ENCODE peak calls at places on chromosome 1, in ten cellular contexts. M is ELR; P is transverse colon; K is tibial nerve; H is effector memory CD8-positive, alpha-beta T cell; E is NCI-H1930; J is lower leg skin; B is endothelial cell; L is foreskin fibroblast; F is ACHN. O is an unnamed sample.

GRCh38 chr1:215830221-215830620 is 263.1 kb downstream of the KCTD3 start:
- DNase-seq in M (no peak), P (no peak), K (no peak), H (no peak), E (no peak), J (no peak), B (no peak), L (no peak), F (no peak), O (no peak)

GRCh38 chr1:168933143-168933840 is 173.2 kb upstream of the ATP1B1 start:
- DNase-seq in M (no peak), P (no peak), K (no peak), H (no peak), E (no peak), J (no peak), B (no peak), L (no peak), F (no peak), O (no peak)

GRCh38 chr1:85283475-85284199 is 7.2 kb upstream of the BCL10 start:
- DNase-seq in M (no peak), P (peak), K (no peak), H (no peak), E (no peak), J (no peak), B (no peak), L (no peak), F (no peak), O (peak)

GRCh38 chr1:64122588-64122987 is 80.8 kb upstream of the UBE2U start:
- DNase-seq in M (no peak), P (no peak), K (no peak), H (no peak), E (no peak), J (no peak), B (no peak), L (peak), F (no peak), O (no peak)

GRCh38 chr1:37866491-37866890 is 7.1 kb upstream of the MTF1 start:
- DNase-seq in M (no peak), P (no peak), K (no peak), H (no peak), E (no peak), J (no peak), B (no peak), L (no peak), F (no peak), O (no peak)

GRCh38 chr1:154344977-154345837 is 19.9 kb downstream of the ATP8B2 start:
- DNase-seq in M (peak), P (peak), K (no peak), H (peak), E (peak), J (no peak), B (peak), L (peak), F (peak), O (no peak)

GRCh38 chr1:119878171-119878570 is 18.1 kb downstream of the ADAM30 start:
- DNase-seq in M (no peak), P (no peak), K (no peak), H (no peak), E (no peak), J (no peak), B (no peak), L (no peak), F (no peak), O (no peak)

GRCh38 chr1:248775496-248775895 is 19.9 kb upstream of the LYPD8 start:
- DNase-seq in M (no peak), P (no peak), K (no peak), H (no peak), E (no peak), J (no peak), B (no peak), L (no peak), F (no peak), O (no peak)

GRCh38 chr1:56202743-56203142 is 376.6 kb downstream of the PLPP3 start:
- DNase-seq in M (no peak), P (no peak), K (no peak), H (no peak), E (no peak), J (no peak), B (no peak), L (no peak), F (no peak), O (no peak)

GRCh38 chr1:24949331-24949881 is 19.3 kb upstream of the RUNX3 start:
- DNase-seq in M (peak), P (no peak), K (no peak), H (no peak), E (no peak), J (no peak), B (no peak), L (no peak), F (peak), O (no peak)

GRCh38 chr1:27057389-27057788 is 44.7 kb upstream of the TENT5B start:
- DNase-seq in M (no peak), P (no peak), K (no peak), H (no peak), E (no peak), J (no peak), B (no peak), L (no peak), F (no peak), O (no peak)

GRCh38 chr1:165894591-165894990 is 67.2 kb downstream of the UCK2 start:
- DNase-seq in M (peak), P (no peak), K (no peak), H (no peak), E (no peak), J (no peak), B (no peak), L (peak), F (peak), O (no peak)